ENCODE peak calls at places on chromosomes 13 and 19, in five cellular contexts. W is lung, N is astrocyte, F is Panc1, I is Peyer's patch. U is an unnamed sample. For H3K36me3 and H3K9me3, the result is how much of the 10 kb centered on the place peaks cover.

GRCh38 chr13:78121459-78122348 is 203.1 kb upstream of the EDNRB start:
- DNase-seq in F (no peak), N (peak), W (peak), I (no peak), U (peak)

GRCh38 chr13:113765241-113765910 is 6.3 kb downstream of the TMEM255B start:
- DNase-seq in I (peak), N (no peak), F (no peak), W (no peak), U (no peak)

GRCh38 chr13:107977175-107977574 is 238.2 kb downstream of the LIG4 start:
- DNase-seq in F (no peak), N (no peak), W (no peak), I (no peak), U (no peak)

GRCh38 chr13:113635709-113636108 is 22.3 kb downstream of the ATP4B start:
- DNase-seq in I (peak), N (no peak), F (no peak), W (no peak), U (no peak)

GRCh38 chr13:22198001-22198400 is 527.1 kb downstream of the FGF9 start:
- DNase-seq in W (no peak), F (no peak), I (no peak), N (no peak), U (peak)

GRCh38 chr19:16830679-16831078 is 1.5 kb downstream of the SIN3B start:
- DNase-seq in W (no peak), I (no peak), F (no peak), N (peak), U (no peak)

GRCh38 chr19:33297401-33298145 is 4.8 kb downstream of the CEBPA start:
- DNase-seq in N (no peak), I (peak), F (no peak), W (no peak), U (peak)

GRCh38 chr13:110965038-110965754 is 50.3 kb upstream of the ANKRD10 start:
- DNase-seq in N (peak), I (no peak), W (no peak), F (peak), U (peak)

GRCh38 chr13:24264976-24265375 is 44.4 kb upstream of the C1QTNF9 start:
- DNase-seq in I (no peak), F (no peak), N (no peak), W (peak), U (peak)

GRCh38 chr13:100512422-100512821 is 76.2 kb downstream of the GGACT start:
- DNase-seq in F (no peak), N (peak), W (no peak), I (no peak), U (no peak)

GRCh38 chr13:97658556-97658955 is 224.6 kb downstream of the RAP2A start:
- DNase-seq in W (no peak), I (no peak), N (no peak), F (no peak), U (no peak)

GRCh38 chr13:31200636-31200970 is 828 bp downstream of the B3GLCT start:
- DNase-seq in N (no peak), I (peak), W (peak), F (no peak), U (peak)

GRCh38 chr19:3575260-3575741 is 2.6 kb downstream of the HMG20B start:
- DNase-seq in W (no peak), N (no peak), I (no peak), F (no peak), U (no peak)

GRCh38 chr19:46607441-46607841 is 6.3 kb downstream of the CALM3 start:
- DNase-seq in F (no peak), I (no peak), W (no peak), N (no peak), U (no peak)

GRCh38 chr19:58091251-58091995 is 6.6 kb downstream of the ZSCAN18 start:
- DNase-seq in W (no peak), I (no peak), F (no peak), N (no peak), U (no peak)

GRCh38 chr13:52128714-52129700 is at the start of gene NEK5:
- DNase-seq in N (peak), W (peak), F (no peak), I (peak), U (peak)

GRCh38 chr19:54312436-54313362 is at the start of gene LILRA5:
- DNase-seq in W (peak), F (no peak), I (no peak), N (no peak), U (no peak)

GRCh38 chr19:40858109-40858508 is 7.9 kb upstream of the CYP2A6 start:
- DNase-seq in I (no peak), F (no peak), N (no peak), W (no peak), U (no peak)

GRCh38 chr13:109330123-109330522 is 456.3 kb downstream of the IRS2 start:
- DNase-seq in N (no peak), F (no peak), W (no peak), I (no peak), U (no peak)

GRCh38 chr13:28678809-28679208 is 19.9 kb downstream of the POMP start:
- DNase-seq in W (no peak), I (no peak), F (no peak), N (no peak), U (no peak)

GRCh38 chr13:77733674-77734073 is 36.2 kb downstream of the SLAIN1 start:
- DNase-seq in F (no peak), I (no peak), N (no peak), W (no peak), U (peak)

DNA sequence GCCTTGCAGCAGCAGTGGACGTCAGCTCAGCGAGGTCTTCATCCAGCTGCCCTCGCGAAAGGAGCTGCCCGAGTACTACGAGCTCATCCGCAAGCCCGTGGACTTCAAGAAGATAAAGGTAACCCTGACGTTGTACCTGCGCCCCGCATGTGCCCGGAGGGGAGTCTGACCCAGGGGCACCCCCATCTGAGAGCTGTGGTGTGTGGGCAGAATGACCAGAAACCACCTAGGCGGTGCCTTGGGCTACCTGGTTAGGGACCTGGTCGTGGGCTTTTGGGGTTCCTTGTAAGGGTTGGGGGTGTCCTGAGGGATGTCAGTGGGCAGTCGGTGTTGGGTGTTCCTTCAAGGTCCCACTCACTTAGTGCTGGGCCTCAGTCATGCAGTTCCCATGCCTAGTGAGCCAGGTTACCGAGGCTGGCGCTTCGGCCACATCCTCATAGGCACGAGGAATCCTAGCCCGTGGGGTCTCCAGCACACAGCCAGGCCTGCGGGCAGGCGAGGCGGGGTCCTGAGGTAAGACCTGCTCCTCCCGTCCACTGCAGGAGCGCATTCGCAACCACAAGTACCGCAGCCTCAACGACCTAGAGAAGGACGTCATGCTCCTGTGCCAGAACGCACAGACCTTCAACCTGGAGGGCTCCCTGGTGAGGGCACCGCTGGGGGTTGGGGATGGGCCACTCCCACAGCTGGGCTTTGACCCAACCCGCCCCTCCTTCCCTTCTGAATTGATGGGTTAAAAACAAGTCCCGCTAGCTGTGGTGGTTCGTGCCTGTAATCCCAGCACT is 30.8 kb upstream of the LDLR start:
- DNase-seq in F (no peak), N (no peak), I (no peak), W (no peak), U (no peak)
- H3K36me3 ChIP-seq in F (under half), N (under half), I (under half), W (under half), U (under half)

DNA sequence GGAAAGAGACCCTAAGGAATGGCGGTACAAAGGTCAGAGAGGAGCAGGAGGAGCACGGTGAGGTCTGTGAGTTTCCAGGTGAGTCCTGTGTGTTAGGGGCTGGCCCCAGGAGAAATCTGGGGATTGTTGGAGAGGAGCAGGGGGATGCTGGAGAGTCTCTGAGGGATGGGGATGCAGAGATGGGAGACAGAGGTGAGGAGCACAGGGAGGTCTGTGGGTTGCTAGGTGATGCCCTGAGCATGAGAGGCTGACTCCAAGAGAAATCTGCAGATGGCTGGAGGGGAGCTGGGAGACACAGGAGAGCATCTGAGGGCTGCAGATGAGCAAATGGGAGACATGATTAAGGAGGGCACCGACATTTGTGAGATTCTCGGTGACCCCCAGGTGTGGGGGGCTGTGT is 4.1 kb upstream of the ZNF229 start:
- DNase-seq in I (no peak), F (no peak), N (no peak), W (no peak), U (no peak)
- H3K9me3 ChIP-seq in I (under half), F (under half), N (under half), W (under half), U (under half)

GRCh38 chr19:41866284-41866683 is 6.2 kb downstream of the RPS19 start:
- DNase-seq in W (no peak), F (no peak), I (no peak), N (no peak), U (no peak)

GRCh38 chr19:41868120-41868988 is 8.3 kb downstream of the RPS19 start:
- DNase-seq in I (no peak), W (peak), F (no peak), N (no peak), U (peak)

GRCh38 chr19:41870401-41870873 is 6.6 kb upstream of the CD79A start:
- DNase-seq in F (no peak), W (peak), N (peak), I (no peak), U (peak)

GRCh38 chr19:41869374-41869955 is 7.6 kb upstream of the CD79A start:
- DNase-seq in F (no peak), N (no peak), I (no peak), W (no peak), U (no peak)

GRCh38 chr19:41868989-41869300 is 8.1 kb upstream of the CD79A start:
- DNase-seq in I (no peak), W (no peak), N (no peak), F (no peak), U (no peak)
- H3K27ac ChIP-seq in I (peak), W (no peak), N (no peak), F (no peak), U (peak)

GRCh38 chr19:43839139-43839538 is 12.0 kb downstream of the ZNF283 start:
- DNase-seq in N (no peak), W (no peak), I (no peak), F (no peak), U (no peak)
- H3K36me3 ChIP-seq in N (half or more), W (under half), I (under half), F (under half), U (under half)

DNA sequence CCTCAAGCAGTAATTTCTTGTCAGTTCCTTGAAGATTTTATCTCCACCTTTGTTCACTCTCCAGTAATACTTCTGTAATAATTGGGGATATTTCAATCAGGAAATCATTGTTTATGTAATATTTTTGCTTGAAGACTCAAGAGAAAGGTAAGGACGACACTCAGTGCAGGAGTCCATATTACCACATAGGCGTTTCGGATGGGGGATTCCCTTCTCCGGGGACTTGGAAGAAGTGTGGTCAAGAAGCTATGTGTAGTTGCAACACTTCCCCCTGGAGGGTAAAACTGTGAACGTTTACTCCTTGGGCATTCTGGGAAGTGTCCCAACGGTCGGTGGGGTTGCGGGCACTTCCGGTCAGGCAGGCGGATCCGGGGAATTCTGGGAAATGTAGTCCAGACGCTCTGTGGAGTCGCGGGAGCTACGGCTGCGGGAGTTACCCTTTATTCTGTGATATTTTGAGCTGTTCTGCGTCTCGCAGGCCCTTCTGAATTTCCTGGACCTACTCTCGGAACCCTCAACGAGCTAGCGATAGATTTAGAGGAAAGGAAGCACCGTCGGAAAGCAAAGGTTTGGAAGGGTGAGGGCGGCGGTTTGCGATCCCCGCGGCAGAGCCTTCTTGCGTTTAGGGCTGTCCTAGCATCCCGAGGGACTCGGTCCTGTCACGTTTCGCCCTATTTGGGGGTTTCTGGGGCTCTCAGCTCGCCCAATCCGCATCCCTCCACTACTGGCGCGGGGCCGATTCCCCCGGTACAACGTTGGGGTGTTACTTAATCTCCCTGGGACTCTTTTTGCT is at the start of gene ZNF221:
- DNase-seq in N (peak), I (peak), F (peak), W (peak), U (peak)
- H3K9me3 ChIP-seq in N (under half), I (under half), F (under half), W (under half), U (under half)

DNA sequence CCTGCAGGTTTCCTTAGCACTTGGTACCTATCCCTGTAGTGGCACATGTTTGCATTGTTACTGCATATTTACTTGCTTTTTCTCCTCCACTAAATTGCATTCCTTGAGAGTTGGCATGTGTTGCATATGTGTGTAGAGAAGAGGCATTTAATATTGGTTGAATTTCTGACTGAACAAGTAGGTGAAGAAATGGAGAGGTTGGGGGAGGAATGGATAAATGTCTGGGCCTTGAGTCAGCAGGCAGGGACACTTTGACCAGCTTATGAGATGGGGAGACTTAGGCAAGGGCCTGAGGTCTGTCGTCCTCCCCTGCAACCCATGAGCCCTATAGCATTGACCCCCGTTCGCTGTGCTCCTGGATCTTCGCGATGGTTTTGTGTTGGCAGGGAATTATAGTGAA is 2.0 kb upstream of the GPR18 start:
- DNase-seq in F (no peak), N (peak), I (no peak), W (no peak), U (no peak)
- H3K27ac ChIP-seq in F (no peak), N (no peak), I (no peak), W (no peak), U (no peak)

GRCh38 chr19:29201849-29202248 is 11.1 kb downstream of the UQCRFS1 start:
- DNase-seq in F (no peak), W (no peak), I (no peak), N (no peak), U (no peak)

GRCh38 chr19:29206453-29206852 is 6.5 kb downstream of the UQCRFS1 start:
- DNase-seq in I (no peak), N (no peak), W (peak), F (no peak), U (no peak)

DNA sequence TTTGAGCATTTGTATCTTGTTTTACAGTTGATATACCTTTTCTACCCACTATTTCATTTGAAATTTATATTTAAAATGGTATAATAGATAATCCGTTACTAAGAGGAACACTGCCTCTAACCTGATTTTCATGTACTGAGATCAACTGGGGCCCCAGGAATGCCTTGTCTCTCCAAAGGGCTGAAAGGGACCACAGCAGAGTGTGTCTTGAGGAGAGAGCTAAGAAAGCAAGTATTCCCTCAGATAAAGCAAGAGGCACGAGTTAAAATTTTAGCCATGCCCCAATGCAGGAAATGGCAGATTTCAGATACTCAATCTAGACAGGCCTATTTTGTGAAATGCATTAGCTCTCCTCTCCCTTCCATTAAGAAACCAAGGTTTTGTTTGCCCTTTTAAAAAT is 10.7 kb downstream of the UQCRFS1 start:
- DNase-seq in F (no peak), W (no peak), I (no peak), N (no peak), U (no peak)
- H3K36me3 ChIP-seq in F (under half), W (under half), I (under half), N (under half), U (under half)

GRCh38 chr19:36638862-36639510 is 27.7 kb downstream of the ZNF461 start:
- DNase-seq in I (no peak), F (no peak), W (no peak), N (no peak), U (no peak)
- H3K9me3 ChIP-seq in I (half or more), F (half or more), W (half or more), N (half or more), U (under half)

DNA sequence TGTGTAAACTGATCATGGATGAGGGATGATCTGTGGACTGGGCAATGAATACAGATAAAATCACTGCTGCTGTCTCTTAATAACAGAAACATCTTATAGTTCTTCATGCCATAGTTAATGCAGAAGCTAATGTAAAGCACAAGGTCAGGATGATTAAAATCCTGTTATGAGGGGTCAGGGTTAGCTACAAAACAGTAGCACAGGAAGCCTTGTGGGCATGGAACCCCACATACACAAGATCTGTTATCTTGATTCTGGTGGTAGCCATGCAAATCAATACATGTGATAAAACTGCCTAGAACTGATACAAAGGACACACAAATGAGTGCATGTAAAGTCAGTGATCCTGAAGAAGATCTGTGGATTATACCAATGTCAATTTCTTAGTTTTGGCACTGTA is 96.4 kb downstream of the KLF12 start:
- DNase-seq in F (no peak), N (no peak), W (no peak), I (no peak), U (no peak)
- H3K27ac ChIP-seq in F (no peak), N (no peak), W (no peak), I (no peak), U (no peak)

U was measured in small intestine.